ENCODE peak calls at places on chromosomes 1 and 21, in ten cellular contexts. W is sigmoid colon, N is stomach, T is K562, O is GM12891, D is endothelial cell of umbilical vein, J is HCT116, K is HL-60, L is SK-N-MC, F is transverse colon. V is an unnamed sample.
A peak's percentile ranks its signal among the peaks of the same experiment; 100 is the strongest.

GRCh38 chr1:62131093-62131725 is 63.4 kb upstream of the L1TD1 start:
- DNase-seq in J (no peak), L (peak; percentile 44), D (peak; percentile 56), O (peak; percentile 35), N (peak; percentile 29), K (peak; percentile 12), F (peak; percentile 37), T (peak; percentile 63), W (no peak), V (no peak)

GRCh38 chr1:30696831-30697230 is 26.6 kb downstream of the MATN1 start:
- DNase-seq in K (no peak), N (no peak), O (no peak), L (no peak), J (no peak), W (peak; percentile 42), T (no peak), F (no peak), D (no peak), V (peak; percentile 47)

GRCh38 chr1:61287734-61288133 is 205.4 kb downstream of the NFIA start:
- DNase-seq in J (peak; percentile 24), W (no peak), D (peak; percentile 90), F (no peak), T (no peak), L (no peak), N (no peak), K (no peak), O (no peak), V (no peak)

GRCh38 chr1:171844381-171844780 is 3.1 kb downstream of the DNM3 start:
- DNase-seq in W (no peak), F (no peak), T (no peak), J (no peak), O (no peak), D (no peak), N (no peak), L (no peak), K (no peak), V (no peak)

GRCh38 chr1:248783367-248783766 is 27.8 kb upstream of the LYPD8 start:
- DNase-seq in J (no peak), N (no peak), F (no peak), W (no peak), D (no peak), T (no peak), O (no peak), L (no peak), K (no peak), V (no peak)

GRCh38 chr1:151862604-151863003 is 9.1 kb upstream of the THEM5 start:
- DNase-seq in T (peak; percentile 26), F (no peak), O (no peak), K (no peak), W (no peak), D (no peak), N (no peak), J (no peak), L (no peak), V (no peak)

GRCh38 chr1:153699768-153700167 is 21.3 kb downstream of the NPR1 start:
- DNase-seq in O (no peak), W (no peak), F (no peak), L (no peak), N (no peak), J (no peak), D (no peak), K (no peak), T (no peak), V (no peak)

GRCh38 chr1:89598450-89599331 is 34.2 kb upstream of the LRRC8C start:
- DNase-seq in F (no peak), N (no peak), J (peak; percentile 26), W (no peak), L (no peak), O (no peak), K (peak; percentile 4), D (peak; percentile 68), T (peak; percentile 56), V (no peak)

GRCh38 chr1:33392639-33393038 is 38.3 kb downstream of the PHC2 start:
- DNase-seq in J (no peak), W (no peak), K (no peak), F (no peak), L (no peak), N (no peak), T (no peak), O (no peak), D (no peak), V (no peak)

GRCh38 chr1:33391669-33392068 is 39.2 kb downstream of the PHC2 start:
- DNase-seq in W (no peak), L (no peak), O (no peak), F (no peak), N (no peak), J (no peak), D (no peak), T (no peak), K (no peak), V (no peak)

GRCh38 chr1:33388989-33389771 is 41.7 kb downstream of the PHC2 start:
- DNase-seq in J (no peak), N (no peak), O (no peak), W (no peak), D (no peak), F (no peak), K (no peak), T (no peak), L (no peak), V (no peak)

GRCh38 chr1:33387512-33388079 is 43.3 kb downstream of the PHC2 start:
- DNase-seq in T (no peak), L (no peak), N (no peak), O (no peak), W (no peak), K (no peak), D (no peak), J (no peak), F (no peak), V (no peak)

DNA sequence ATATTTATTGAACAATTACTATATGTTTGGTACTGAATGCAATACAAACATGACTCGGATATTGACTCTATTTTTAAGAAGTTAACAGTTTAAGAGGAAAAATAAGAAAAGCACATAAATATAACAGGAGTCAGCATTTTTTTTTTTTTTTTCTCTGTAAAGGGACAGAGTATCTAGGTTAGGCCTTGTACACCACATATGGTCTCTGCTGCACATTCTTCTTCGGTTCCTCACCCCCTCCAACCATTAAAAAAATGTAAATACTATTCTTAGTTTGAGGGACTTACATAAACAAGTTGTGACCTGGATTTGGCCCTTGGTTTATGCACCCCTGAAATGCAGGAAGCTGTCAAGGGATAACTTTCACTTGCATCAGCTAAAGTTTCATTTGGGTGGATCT is 40.3 kb downstream of the PHC2 start:
- DNase-seq in K (no peak), F (no peak), D (no peak), T (no peak), L (no peak), N (no peak), W (no peak), J (no peak), O (no peak), V (no peak)
- TF ChIP-seq POLR2AphosphoS5 in K (no peak), F (no peak), D (no peak), T (no peak), L (no peak), N (no peak), W (no peak), J (no peak), O (no peak), V (no peak)

GRCh38 chr1:24391882-24392603 is 21.5 kb downstream of the STPG1 start:
- DNase-seq in N (peak; percentile 64), L (no peak), T (peak; percentile 72), O (no peak), J (no peak), F (peak; percentile 80), W (peak; percentile 83), K (no peak), D (peak; percentile 75), V (no peak)
- TF ChIP-seq POLR2AphosphoS5 in N (no peak), L (no peak), T (no peak), O (peak; percentile 54), J (no peak), F (no peak), W (no peak), K (no peak), D (no peak), V (no peak)

DNA sequence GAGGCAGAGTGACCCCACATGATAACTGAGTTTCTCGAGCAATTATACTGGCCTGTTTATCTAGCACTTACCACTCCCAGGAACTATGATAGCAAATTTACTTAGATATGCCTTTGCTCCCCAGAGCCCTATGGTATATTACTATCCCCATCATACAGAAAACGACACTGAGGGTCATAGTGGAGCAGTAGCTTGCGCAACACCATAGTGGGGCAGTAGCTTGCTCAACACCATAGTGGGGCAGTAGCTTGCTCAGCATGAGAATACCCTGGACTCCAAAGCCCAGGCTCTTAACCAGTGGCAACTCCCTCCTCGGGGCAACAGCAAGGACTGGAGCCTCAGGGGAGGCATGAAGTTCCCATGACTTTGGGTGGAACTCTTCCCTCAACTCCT is 211.9 kb downstream of the NPHP4 start:
- DNase-seq in O (no peak), N (no peak), J (no peak), W (no peak), D (no peak), K (no peak), T (no peak), L (no peak), F (no peak), V (no peak)
- TF ChIP-seq POLR2AphosphoS5 in O (no peak), N (no peak), J (no peak), W (no peak), D (no peak), K (no peak), T (no peak), L (no peak), F (no peak), V (no peak)

GRCh38 chr21:25966308-25966707 is 204.3 kb downstream of the APP start:
- DNase-seq in F (no peak), O (no peak), L (no peak), D (no peak), N (no peak), K (no peak), T (no peak), W (no peak), J (no peak), V (no peak)

GRCh38 chr21:25961042-25961441 is 209.5 kb downstream of the APP start:
- DNase-seq in F (no peak), W (no peak), T (no peak), D (peak; percentile 55), N (no peak), L (no peak), K (no peak), O (no peak), J (no peak), V (no peak)

GRCh38 chr21:25963186-25963585 is 207.4 kb downstream of the APP start:
- DNase-seq in N (no peak), F (peak; percentile 14), O (no peak), J (peak; percentile 75), T (no peak), K (no peak), D (peak; percentile 95), W (no peak), L (no peak), V (no peak)

GRCh38 chr21:25964926-25965325 is 205.6 kb downstream of the APP start:
- DNase-seq in F (no peak), L (no peak), N (no peak), T (no peak), D (no peak), J (no peak), W (no peak), O (no peak), K (no peak), V (no peak)

DNA sequence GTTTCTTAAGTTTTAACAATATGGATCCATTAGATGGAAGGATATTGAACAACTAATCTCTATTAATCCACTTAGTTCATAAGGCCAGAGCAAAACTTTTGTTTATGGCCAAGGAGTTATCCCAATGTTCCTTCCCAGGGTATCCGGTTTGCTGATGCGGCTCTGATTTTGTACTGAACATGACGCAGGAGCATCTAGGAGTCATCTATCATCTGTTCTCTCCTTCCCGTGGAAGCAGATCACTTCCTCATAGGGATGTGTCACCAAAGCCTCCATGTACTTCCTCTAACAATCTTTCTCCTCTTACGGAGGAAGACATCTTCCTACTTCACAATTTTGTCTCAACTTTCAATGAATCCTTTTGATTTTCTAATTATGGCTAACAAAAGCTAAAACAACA is 206.6 kb downstream of the APP start:
- DNase-seq in D (peak; percentile 93), F (no peak), N (no peak), T (no peak), J (no peak), K (no peak), O (no peak), L (no peak), W (no peak), V (no peak)
- TF ChIP-seq POLR2AphosphoS5 in D (peak; percentile 96), F (no peak), N (no peak), T (no peak), J (no peak), K (no peak), O (no peak), L (no peak), W (no peak), V (no peak)